ENCODE peak calls at places on chromosome 15, in six cellular contexts. One of them, this sample, is unnamed.

GRCh38 chr15:39511000-39511914 is 69.6 kb upstream of the THBS1 start:
- DNase-seq in spleen: no peak
- DNase-seq in psoas muscle: peak; percentile 78
- DNase-seq in neural progenitor cell: no peak
- DNase-seq in CD8-positive, alpha-beta memory T cell: no peak
- DNase-seq in colonic mucosa: no peak
- DNase-seq in this sample: peak; percentile 36

GRCh38 chr15:52066842-52067544 is 45.6 kb downstream of the BCL2L10 start:
- DNase-seq in spleen: no peak
- DNase-seq in psoas muscle: no peak
- DNase-seq in neural progenitor cell: no peak
- DNase-seq in CD8-positive, alpha-beta memory T cell: no peak
- DNase-seq in colonic mucosa: peak; percentile 62
- DNase-seq in this sample: no peak

GRCh38 chr15:25727867-25728600 is 135.1 kb downstream of the ATP10A start:
- DNase-seq in spleen: peak; percentile 42
- DNase-seq in psoas muscle: no peak
- DNase-seq in neural progenitor cell: no peak
- DNase-seq in CD8-positive, alpha-beta memory T cell: no peak
- DNase-seq in colonic mucosa: no peak
- DNase-seq in this sample: no peak

GRCh38 chr15:29944925-29945324 is 122.7 kb upstream of the TJP1 start:
- DNase-seq in spleen: no peak
- DNase-seq in psoas muscle: no peak
- DNase-seq in neural progenitor cell: no peak
- DNase-seq in CD8-positive, alpha-beta memory T cell: no peak
- DNase-seq in colonic mucosa: no peak
- DNase-seq in this sample: no peak

GRCh38 chr15:69132935-69133861 is 27.2 kb upstream of the GLCE start:
- DNase-seq in spleen: no peak
- DNase-seq in psoas muscle: no peak
- DNase-seq in neural progenitor cell: no peak
- DNase-seq in CD8-positive, alpha-beta memory T cell: no peak
- DNase-seq in colonic mucosa: no peak
- DNase-seq in this sample: no peak

GRCh38 chr15:100229181-100230163 is 112.3 kb downstream of the ADAMTS17 start:
- DNase-seq in spleen: no peak
- DNase-seq in psoas muscle: no peak
- DNase-seq in neural progenitor cell: no peak
- DNase-seq in CD8-positive, alpha-beta memory T cell: no peak
- DNase-seq in colonic mucosa: no peak
- DNase-seq in this sample: no peak

GRCh38 chr15:29117778-29118177 is 151.8 kb downstream of the NSMCE3 start:
- DNase-seq in spleen: no peak
- DNase-seq in psoas muscle: no peak
- DNase-seq in neural progenitor cell: no peak
- DNase-seq in CD8-positive, alpha-beta memory T cell: no peak
- DNase-seq in colonic mucosa: no peak
- DNase-seq in this sample: no peak

GRCh38 chr15:38564557-38565286 is at the start of gene RASGRP1:
- DNase-seq in spleen: peak; percentile 96
- DNase-seq in psoas muscle: peak; percentile 71
- DNase-seq in neural progenitor cell: peak; percentile 92
- DNase-seq in CD8-positive, alpha-beta memory T cell: peak; percentile 92
- DNase-seq in colonic mucosa: peak; percentile 75
- DNase-seq in this sample: peak; percentile 77

GRCh38 chr15:92157666-92158298 is 235.9 kb upstream of the ST8SIA2 start:
- DNase-seq in spleen: no peak
- DNase-seq in psoas muscle: no peak
- DNase-seq in neural progenitor cell: no peak
- DNase-seq in CD8-positive, alpha-beta memory T cell: no peak
- DNase-seq in colonic mucosa: no peak
- DNase-seq in this sample: no peak

GRCh38 chr15:73362900-73363299 is 5.9 kb downstream of the HCN4 start:
- DNase-seq in spleen: no peak
- DNase-seq in psoas muscle: no peak
- DNase-seq in neural progenitor cell: no peak
- DNase-seq in CD8-positive, alpha-beta memory T cell: no peak
- DNase-seq in colonic mucosa: no peak
- DNase-seq in this sample: no peak

GRCh38 chr15:48481802-48482201 is 150.6 kb downstream of the DUT start:
- DNase-seq in spleen: no peak
- DNase-seq in psoas muscle: no peak
- DNase-seq in neural progenitor cell: no peak
- DNase-seq in CD8-positive, alpha-beta memory T cell: no peak
- DNase-seq in colonic mucosa: no peak
- DNase-seq in this sample: no peak

GRCh38 chr15:38545179-38545578 is 19.4 kb downstream of the RASGRP1 start:
- DNase-seq in spleen: no peak
- DNase-seq in psoas muscle: no peak
- DNase-seq in neural progenitor cell: no peak
- DNase-seq in CD8-positive, alpha-beta memory T cell: no peak
- DNase-seq in colonic mucosa: no peak
- DNase-seq in this sample: no peak

GRCh38 chr15:67543348-67543718 is 830 bp downstream of the MAP2K5 start:
- DNase-seq in spleen: peak; percentile 76
- DNase-seq in psoas muscle: peak; percentile 57
- DNase-seq in neural progenitor cell: peak; percentile 25
- DNase-seq in CD8-positive, alpha-beta memory T cell: peak; percentile 46
- DNase-seq in colonic mucosa: peak; percentile 38
- DNase-seq in this sample: peak; percentile 23

GRCh38 chr15:56640549-56640948 is 92.8 kb downstream of the ZNF280D start:
- DNase-seq in spleen: no peak
- DNase-seq in psoas muscle: no peak
- DNase-seq in neural progenitor cell: no peak
- DNase-seq in CD8-positive, alpha-beta memory T cell: no peak
- DNase-seq in colonic mucosa: no peak
- DNase-seq in this sample: no peak

GRCh38 chr15:61518191-61518950 is 289.3 kb upstream of the RORA start:
- DNase-seq in spleen: no peak
- DNase-seq in psoas muscle: no peak
- DNase-seq in neural progenitor cell: peak; percentile 12
- DNase-seq in CD8-positive, alpha-beta memory T cell: no peak
- DNase-seq in colonic mucosa: no peak
- DNase-seq in this sample: no peak

GRCh38 chr15:40906101-40906946 is 12.1 kb downstream of the VPS18 start:
- DNase-seq in spleen: peak; percentile 97
- DNase-seq in psoas muscle: peak; percentile 94
- DNase-seq in neural progenitor cell: peak; percentile 92
- DNase-seq in CD8-positive, alpha-beta memory T cell: peak; percentile 77
- DNase-seq in colonic mucosa: peak; percentile 95
- DNase-seq in this sample: peak; percentile 96

GRCh38 chr15:63071288-63071909 is 28.9 kb downstream of the TPM1 start:
- DNase-seq in spleen: no peak
- DNase-seq in psoas muscle: no peak
- DNase-seq in neural progenitor cell: no peak
- DNase-seq in CD8-positive, alpha-beta memory T cell: no peak
- DNase-seq in colonic mucosa: no peak
- DNase-seq in this sample: no peak

GRCh38 chr15:63072809-63073277 is 30.3 kb downstream of the TPM1 start:
- DNase-seq in spleen: no peak
- DNase-seq in psoas muscle: no peak
- DNase-seq in neural progenitor cell: no peak
- DNase-seq in CD8-positive, alpha-beta memory T cell: no peak
- DNase-seq in colonic mucosa: no peak
- DNase-seq in this sample: no peak

GRCh38 chr15:63070681-63071129 is 28.2 kb downstream of the TPM1 start:
- DNase-seq in spleen: no peak
- DNase-seq in psoas muscle: no peak
- DNase-seq in neural progenitor cell: no peak
- DNase-seq in CD8-positive, alpha-beta memory T cell: no peak
- DNase-seq in colonic mucosa: no peak
- DNase-seq in this sample: no peak

GRCh38 chr15:63073497-63074172 is 31.1 kb downstream of the TPM1 start:
- DNase-seq in spleen: no peak
- DNase-seq in psoas muscle: no peak
- DNase-seq in neural progenitor cell: no peak
- DNase-seq in CD8-positive, alpha-beta memory T cell: no peak
- DNase-seq in colonic mucosa: no peak
- DNase-seq in this sample: no peak

GRCh38 chr15:63072023-63072650 is 29.6 kb downstream of the TPM1 start:
- DNase-seq in spleen: no peak
- DNase-seq in psoas muscle: no peak
- DNase-seq in neural progenitor cell: no peak
- DNase-seq in CD8-positive, alpha-beta memory T cell: no peak
- DNase-seq in colonic mucosa: no peak
- DNase-seq in this sample: no peak
- H3K27ac ChIP-seq in spleen: no peak overlapping the region
- H3K27ac ChIP-seq in psoas muscle: no peak overlapping the region
- H3K27ac ChIP-seq in neural progenitor cell: peak overlapping the region; percentile 55
- H3K27ac ChIP-seq in CD8-positive, alpha-beta memory T cell: no peak overlapping the region
- H3K27ac ChIP-seq in colonic mucosa: no peak overlapping the region
- H3K27ac ChIP-seq in this sample: no peak overlapping the region

GRCh38 chr15:90191344-90191687 is 9.8 kb upstream of the SEMA4B start:
- DNase-seq in spleen: no peak
- DNase-seq in psoas muscle: no peak
- DNase-seq in neural progenitor cell: no peak
- DNase-seq in CD8-positive, alpha-beta memory T cell: no peak
- DNase-seq in colonic mucosa: no peak
- DNase-seq in this sample: no peak

GRCh38 chr15:90191795-90192494 is 9.2 kb upstream of the SEMA4B start:
- DNase-seq in spleen: peak; percentile 94
- DNase-seq in psoas muscle: peak; percentile 88
- DNase-seq in neural progenitor cell: no peak
- DNase-seq in CD8-positive, alpha-beta memory T cell: no peak
- DNase-seq in colonic mucosa: peak; percentile 96
- DNase-seq in this sample: peak; percentile 99

GRCh38 chr15:90188914-90189748 is 12.0 kb upstream of the SEMA4B start:
- DNase-seq in spleen: no peak
- DNase-seq in psoas muscle: no peak
- DNase-seq in neural progenitor cell: no peak
- DNase-seq in CD8-positive, alpha-beta memory T cell: no peak
- DNase-seq in colonic mucosa: no peak
- DNase-seq in this sample: peak; percentile 20

GRCh38 chr15:90189781-90190467 is 11.2 kb upstream of the SEMA4B start:
- DNase-seq in spleen: no peak
- DNase-seq in psoas muscle: no peak
- DNase-seq in neural progenitor cell: no peak
- DNase-seq in CD8-positive, alpha-beta memory T cell: no peak
- DNase-seq in colonic mucosa: no peak
- DNase-seq in this sample: no peak

GRCh38 chr15:90190606-90191343 is 10.4 kb upstream of the SEMA4B start:
- DNase-seq in spleen: peak; percentile 95
- DNase-seq in psoas muscle: no peak
- DNase-seq in neural progenitor cell: no peak
- DNase-seq in CD8-positive, alpha-beta memory T cell: no peak
- DNase-seq in colonic mucosa: peak; percentile 87
- DNase-seq in this sample: no peak
- H3K4me1 ChIP-seq in spleen: peaks cover 96% of the 10 kb centered on the region
- H3K4me1 ChIP-seq in psoas muscle: peaks cover 15% of the 10 kb centered on the region
- H3K4me1 ChIP-seq in neural progenitor cell: peaks cover 9% of the 10 kb centered on the region
- H3K4me1 ChIP-seq in CD8-positive, alpha-beta memory T cell: peaks cover 28% of the 10 kb centered on the region
- H3K4me1 ChIP-seq in colonic mucosa: peaks cover 34% of the 10 kb centered on the region
- H3K4me1 ChIP-seq in this sample: peaks cover 88% of the 10 kb centered on the region

GRCh38 chr15:58551764-58552504 is 120.1 kb downstream of the LIPC start:
- DNase-seq in spleen: no peak
- DNase-seq in psoas muscle: no peak
- DNase-seq in neural progenitor cell: no peak
- DNase-seq in CD8-positive, alpha-beta memory T cell: no peak
- DNase-seq in colonic mucosa: peak; percentile 81
- DNase-seq in this sample: peak; percentile 27
- H3K4me3 ChIP-seq in spleen: no peak overlapping the region
- H3K4me3 ChIP-seq in psoas muscle: no peak overlapping the region
- H3K4me3 ChIP-seq in neural progenitor cell: no peak overlapping the region
- H3K4me3 ChIP-seq in CD8-positive, alpha-beta memory T cell: no peak overlapping the region
- H3K4me3 ChIP-seq in colonic mucosa: no peak overlapping the region
- H3K4me3 ChIP-seq in this sample: no peak overlapping the region

GRCh38 chr15:63553388-63553791 is 43.8 kb upstream of the FBXL22 start:
- DNase-seq in spleen: no peak
- DNase-seq in psoas muscle: no peak
- DNase-seq in neural progenitor cell: no peak
- DNase-seq in CD8-positive, alpha-beta memory T cell: no peak
- DNase-seq in colonic mucosa: no peak
- DNase-seq in this sample: peak; percentile 50
- H3K27ac ChIP-seq in spleen: peak overlapping the region; percentile 4
- H3K27ac ChIP-seq in psoas muscle: peak overlapping the region; percentile 50
- H3K27ac ChIP-seq in neural progenitor cell: no peak overlapping the region
- H3K27ac ChIP-seq in CD8-positive, alpha-beta memory T cell: no peak overlapping the region
- H3K27ac ChIP-seq in colonic mucosa: no peak overlapping the region
- H3K27ac ChIP-seq in this sample: peak overlapping the region; percentile 46

GRCh38 chr15:98800437-98801233 is 152.3 kb downstream of the IGF1R start:
- DNase-seq in spleen: no peak
- DNase-seq in psoas muscle: peak; percentile 58
- DNase-seq in neural progenitor cell: peak; percentile 76
- DNase-seq in CD8-positive, alpha-beta memory T cell: no peak
- DNase-seq in colonic mucosa: peak; percentile 69
- DNase-seq in this sample: peak; percentile 65

GRCh38 chr15:98798375-98798893 is 150.1 kb downstream of the IGF1R start:
- DNase-seq in spleen: no peak
- DNase-seq in psoas muscle: no peak
- DNase-seq in neural progenitor cell: no peak
- DNase-seq in CD8-positive, alpha-beta memory T cell: no peak
- DNase-seq in colonic mucosa: peak; percentile 14
- DNase-seq in this sample: no peak

GRCh38 chr15:98801234-98801561 is 152.9 kb downstream of the IGF1R start:
- DNase-seq in spleen: no peak
- DNase-seq in psoas muscle: no peak
- DNase-seq in neural progenitor cell: peak; percentile 88
- DNase-seq in CD8-positive, alpha-beta memory T cell: no peak
- DNase-seq in colonic mucosa: no peak
- DNase-seq in this sample: no peak

GRCh38 chr15:98799991-98800390 is 151.7 kb downstream of the IGF1R start:
- DNase-seq in spleen: no peak
- DNase-seq in psoas muscle: no peak
- DNase-seq in neural progenitor cell: no peak
- DNase-seq in CD8-positive, alpha-beta memory T cell: no peak
- DNase-seq in colonic mucosa: peak; percentile 25
- DNase-seq in this sample: no peak

DNA sequence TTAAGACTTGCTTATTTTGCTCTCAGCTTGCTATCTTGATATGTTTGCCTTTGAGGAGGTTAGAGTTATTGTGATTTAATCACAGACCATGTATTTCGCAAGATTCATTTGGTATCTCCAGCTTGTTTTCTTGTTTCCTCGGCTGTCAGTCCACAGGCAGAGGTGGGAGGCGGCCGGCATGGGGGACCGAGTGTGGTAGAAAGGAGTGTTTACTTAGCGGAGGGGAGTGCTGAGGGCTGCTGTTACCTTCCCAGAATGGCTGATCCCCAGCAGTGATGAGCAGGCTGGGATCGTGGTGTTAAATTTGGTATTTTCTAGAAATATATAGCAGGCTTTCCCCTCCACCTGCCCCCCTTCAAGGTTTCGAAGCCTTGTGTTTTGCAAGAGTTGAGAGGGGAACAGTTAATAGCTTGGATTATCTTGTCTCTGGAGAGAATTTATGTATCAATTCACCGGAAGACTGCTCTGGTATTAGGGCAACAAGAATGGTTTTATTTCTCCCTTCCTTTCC is 151.2 kb downstream of the IGF1R start:
- DNase-seq in spleen: no peak
- DNase-seq in psoas muscle: no peak
- DNase-seq in neural progenitor cell: peak; percentile 65
- DNase-seq in CD8-positive, alpha-beta memory T cell: no peak
- DNase-seq in colonic mucosa: peak; percentile 41
- DNase-seq in this sample: peak; percentile 43
- H3K4me1 ChIP-seq in spleen: peaks cover 29% of the 10 kb centered on the region
- H3K4me1 ChIP-seq in psoas muscle: peaks cover 32% of the 10 kb centered on the region
- H3K4me1 ChIP-seq in neural progenitor cell: peaks cover 42% of the 10 kb centered on the region
- H3K4me1 ChIP-seq in CD8-positive, alpha-beta memory T cell: peaks cover 31% of the 10 kb centered on the region
- H3K4me1 ChIP-seq in colonic mucosa: peaks cover 13% of the 10 kb centered on the region
- H3K4me1 ChIP-seq in this sample: peaks cover 64% of the 10 kb centered on the region